ENCODE peak calls at places on chromosomes 7 and 10, in nine cellular contexts. Q is hepatocyte, U is endothelial cell of umbilical vein, M is GM23338, T is astrocyte, G is HCT116, J is GM23248, E is fibroblast of lung, B is neural progenitor cell. W is an unnamed sample.

GRCh38 chr7:155205368-155206285 is 92.1 kb upstream of the INSIG1 start:
- DNase-seq in M (peak; percentile 65), T (peak; percentile 100), E (peak; percentile 93), Q (peak; percentile 51), B (peak; percentile 20), J (peak; percentile 100), G (peak; percentile 91), U (peak; percentile 97), W (peak; percentile 95)

GRCh38 chr10:17742918-17743317 is 9.1 kb upstream of the TMEM236 start:
- DNase-seq in E (peak; percentile 72), T (peak; percentile 15), J (peak; percentile 68), Q (peak; percentile 47), M (peak; percentile 66), B (peak; percentile 52), U (peak; percentile 66), G (peak; percentile 49), W (peak; percentile 19)

GRCh38 chr10:15369642-15370211 is 1.4 kb downstream of the FAM171A1 start:
- DNase-seq in U (no peak), E (no peak), J (peak; percentile 33), Q (peak; percentile 30), T (no peak), M (peak; percentile 37), G (no peak), B (peak; percentile 40), W (no peak)

GRCh38 chr7:131226116-131226562 is 101.5 kb upstream of the MKLN1 start:
- DNase-seq in E (peak; percentile 65), J (no peak), M (no peak), G (no peak), Q (peak; percentile 50), T (no peak), U (no peak), B (no peak), W (no peak)

GRCh38 chr7:70696139-70696782 is 435.7 kb upstream of the GALNT17 start:
- DNase-seq in G (no peak), B (peak; percentile 30), E (peak; percentile 56), J (peak; percentile 57), M (no peak), U (no peak), T (peak; percentile 58), Q (no peak), W (peak; percentile 58)

GRCh38 chr10:130341325-130341724 is 205.1 kb downstream of the GLRX3 start:
- DNase-seq in T (no peak), M (no peak), J (no peak), E (no peak), U (no peak), Q (peak; percentile 74), B (peak; percentile 78), G (no peak), W (no peak)

GRCh38 chr10:22417736-22418268 is 72.5 kb downstream of the SPAG6 start:
- DNase-seq in M (no peak), T (no peak), U (no peak), B (no peak), Q (no peak), J (no peak), G (no peak), E (no peak), W (no peak)

GRCh38 chr7:152752513-152752912 is 7.0 kb upstream of the ACTR3B start:
- DNase-seq in B (no peak), U (no peak), E (no peak), Q (no peak), T (no peak), G (no peak), J (no peak), M (no peak), W (peak; percentile 6)

GRCh38 chr10:34808789-34809745 is 6.0 kb downstream of the PARD3 start:
- DNase-seq in J (peak; percentile 56), B (peak; percentile 75), Q (peak; percentile 59), U (no peak), E (peak; percentile 43), G (no peak), T (peak; percentile 66), M (peak; percentile 76), W (no peak)

GRCh38 chr10:49385939-49386922 is 9.7 kb downstream of the DRGX start:
- DNase-seq in M (no peak), U (no peak), E (no peak), T (no peak), G (no peak), B (no peak), Q (no peak), J (peak; percentile 7), W (no peak)

GRCh38 chr7:21084286-21084685 is 297.6 kb upstream of the SP8 start:
- DNase-seq in Q (peak; percentile 11), B (no peak), T (no peak), E (no peak), M (no peak), U (no peak), J (no peak), G (no peak), W (no peak)

GRCh38 chr10:60661627-60662026 is 116.7 kb upstream of the CDK1 start:
- DNase-seq in E (peak; percentile 22), Q (no peak), T (peak; percentile 71), J (peak; percentile 70), B (no peak), G (peak; percentile 58), U (no peak), M (peak; percentile 37), W (no peak)

GRCh38 chr7:25663877-25664276 is 435.6 kb upstream of the NPVF start:
- DNase-seq in U (no peak), G (no peak), Q (no peak), J (no peak), E (peak; percentile 71), T (no peak), B (no peak), M (no peak), W (no peak)

GRCh38 chr7:121301441-121302213 is 27.2 kb upstream of the WNT16 start:
- DNase-seq in U (no peak), J (no peak), M (no peak), E (peak; percentile 26), Q (no peak), B (no peak), T (no peak), G (no peak), W (no peak)

GRCh38 chr7:42745357-42746022 is 166.4 kb downstream of the C7orf25 start:
- DNase-seq in J (peak; percentile 49), T (no peak), G (peak; percentile 16), Q (peak; percentile 38), U (no peak), M (peak; percentile 89), E (peak; percentile 15), B (peak; percentile 64), W (no peak)

GRCh38 chr7:36448781-36449379 is 59.2 kb downstream of the ANLN start:
- DNase-seq in B (no peak), Q (no peak), U (peak; percentile 37), M (no peak), J (peak; percentile 44), T (peak; percentile 42), G (no peak), E (peak; percentile 39), W (peak; percentile 58)

GRCh38 chr10:88389456-88389855 is 193.7 kb downstream of the RNLS start:
- DNase-seq in E (peak; percentile 83), T (no peak), U (peak; percentile 68), G (no peak), M (peak; percentile 62), J (peak; percentile 60), Q (peak; percentile 68), B (peak; percentile 27), W (peak; percentile 30)

DNA sequence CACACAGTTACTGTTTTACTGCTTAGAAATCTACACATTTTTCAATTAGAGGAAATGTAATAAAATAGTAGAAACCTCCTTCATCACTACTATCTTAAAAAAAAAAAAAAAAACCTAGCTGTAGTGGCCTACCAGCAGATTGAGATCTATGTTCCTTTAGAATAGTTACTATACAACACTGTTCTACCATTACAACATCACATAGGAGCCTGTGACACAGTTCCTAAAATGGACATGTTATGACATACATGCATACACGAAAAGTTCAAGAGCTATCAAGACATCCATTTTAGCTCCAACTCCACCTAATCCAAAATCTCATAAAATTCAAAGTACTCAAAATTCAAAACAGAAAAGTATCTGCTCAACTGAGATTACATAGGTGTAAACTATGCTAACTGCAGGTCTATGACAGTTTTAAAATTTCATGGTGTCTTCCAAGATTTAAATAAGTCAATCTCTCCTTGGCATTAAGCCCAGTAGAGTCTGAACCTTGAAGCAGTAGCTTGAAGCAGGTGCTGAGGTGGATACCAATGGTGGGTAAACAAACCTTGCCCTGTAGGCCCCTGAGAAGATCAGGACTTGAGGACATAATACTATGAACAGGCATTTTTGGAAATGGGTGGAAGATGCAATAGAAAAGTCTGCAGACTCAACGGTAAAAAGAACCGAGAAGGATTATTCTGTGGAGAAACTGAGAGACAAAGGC is 17.0 kb downstream of the CACUL1 start:
- DNase-seq in J (no peak), U (no peak), B (no peak), G (no peak), M (no peak), E (no peak), Q (no peak), T (no peak), W (no peak)
- H3K79me2 ChIP-seq in J (peaks cover 99% of the 10 kb centered on the region), U (peaks cover 84% of the 10 kb centered on the region), B (peaks cover 100% of the 10 kb centered on the region), G (peaks cover 96% of the 10 kb centered on the region), M (peaks cover 100% of the 10 kb centered on the region), E (peaks cover 61% of the 10 kb centered on the region), Q (peaks cover 100% of the 10 kb centered on the region), T (peaks cover 98% of the 10 kb centered on the region), W (peaks cover 97% of the 10 kb centered on the region)

GRCh38 chr10:73581912-73582311 is 9.2 kb downstream of the USP54 start:
- DNase-seq in Q (no peak), E (no peak), B (peak; percentile 65), M (no peak), T (no peak), J (no peak), G (no peak), U (no peak), W (no peak)
- TF ChIP-seq EZH2 in Q (no peak), E (no peak), B (no peak), M (no peak), T (no peak), J (no peak), G (no peak), U (no peak), W (no peak)

GRCh38 chr10:79096514-79096913 is 27.7 kb downstream of the ZMIZ1 start:
- DNase-seq in B (no peak), M (no peak), J (no peak), G (no peak), U (no peak), T (no peak), Q (no peak), E (no peak), W (no peak)
- H3K79me2 ChIP-seq in B (peaks cover 75% of the 10 kb centered on the region), M (peaks cover 91% of the 10 kb centered on the region), J (peaks cover 100% of the 10 kb centered on the region), G (peaks cover 57% of the 10 kb centered on the region), U (peaks cover 84% of the 10 kb centered on the region), T (peaks cover 98% of the 10 kb centered on the region), Q (peaks cover 100% of the 10 kb centered on the region), E (peaks cover 94% of the 10 kb centered on the region), W (peaks cover 94% of the 10 kb centered on the region)

DNA sequence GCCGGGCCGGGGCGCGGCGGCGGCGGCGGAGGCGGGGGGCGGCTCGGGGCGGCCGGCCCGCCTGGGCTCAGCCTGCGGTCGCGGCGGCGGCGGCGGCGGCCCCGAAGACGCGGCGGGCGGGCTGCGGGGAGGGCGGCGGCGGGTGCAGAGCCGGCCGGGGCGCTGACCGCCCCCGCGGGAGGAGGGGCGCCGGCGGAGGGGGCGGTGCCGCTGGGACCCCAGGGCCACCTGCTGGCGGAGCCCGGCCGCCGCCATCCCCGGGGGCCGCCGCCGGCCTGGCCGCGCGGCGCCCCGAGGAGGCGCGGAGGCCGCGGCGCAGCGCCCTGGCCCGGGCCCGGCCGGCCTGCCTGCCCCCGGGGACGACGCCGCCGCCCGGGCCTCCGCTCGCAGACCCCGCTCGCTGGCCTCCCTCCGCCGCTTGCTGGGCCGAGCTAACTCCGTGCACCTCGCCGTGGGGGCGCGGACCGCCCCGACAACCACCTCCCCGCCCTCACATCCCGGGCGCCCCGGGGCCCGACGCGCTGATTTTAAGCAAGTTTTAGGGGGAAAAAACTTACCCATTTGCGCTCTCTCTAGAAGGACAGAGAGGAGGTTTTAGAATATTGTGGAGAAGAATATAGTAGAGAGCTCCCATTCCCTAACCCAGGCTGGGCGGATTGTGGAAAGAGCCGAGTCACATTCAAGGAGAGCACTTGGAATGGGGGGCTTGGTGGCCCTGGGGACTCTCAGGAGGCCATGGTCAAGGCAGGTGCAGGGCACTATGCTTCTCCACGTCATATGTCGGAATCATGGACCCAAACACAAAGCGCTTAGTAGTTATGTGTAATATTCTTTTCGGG is at the start of gene BEND7:
- DNase-seq in Q (peak; percentile 75), U (peak; percentile 24), T (peak; percentile 6), B (peak; percentile 73), E (no peak), J (peak; percentile 52), M (peak; percentile 48), G (no peak), W (no peak)
- TF ChIP-seq EZH2 in Q (no peak), U (no peak), T (no peak), B (no peak), E (no peak), J (no peak), M (peak; percentile 49), G (no peak), W (no peak)